ENCODE peak calls at places on chromosomes 12 and 14, in seven cellular contexts. W is neural progenitor cell; V is uterus; K is CD8-positive, alpha-beta T cell; F is psoas muscle; C is kidney; O is tibial nerve. P is an unnamed sample. For H3K4me1, the result is how much of the 10 kb centered on the place peaks cover.

GRCh38 chr12:113667095-113667494 is 195.4 kb upstream of the LHX5 start:
- DNase-seq in W (no peak), V (no peak), K (no peak), F (no peak), C (no peak), O (no peak), P (no peak)

GRCh38 chr12:67096533-67097318 is 172.4 kb upstream of the CAND1 start:
- DNase-seq in W (no peak), V (no peak), K (no peak), F (no peak), C (no peak), O (no peak), P (no peak)

GRCh38 chr14:35365130-35366047 is 39.2 kb downstream of the NFKBIA start:
- DNase-seq in W (no peak), V (peak), K (peak), F (peak), C (peak), O (peak), P (peak)

GRCh38 chr12:132766380-132767085 is 4.9 kb upstream of the ANKLE2 start:
- DNase-seq in W (no peak), V (no peak), K (no peak), F (peak), C (peak), O (peak), P (peak)

GRCh38 chr14:93788557-93789365 is 476 bp upstream of the PRIMA1 start:
- DNase-seq in W (peak), V (peak), K (no peak), F (peak), C (no peak), O (no peak), P (no peak)

GRCh38 chr14:75959031-75959430 is 22.8 kb downstream of the TGFB3 start:
- DNase-seq in W (no peak), V (no peak), K (no peak), F (no peak), C (no peak), O (no peak), P (no peak)

GRCh38 chr12:48794870-48795269 is 6.0 kb upstream of the ADCY6 start:
- DNase-seq in W (no peak), V (no peak), K (no peak), F (no peak), C (no peak), O (no peak), P (no peak)

GRCh38 chr14:78612666-78613065 is 442.5 kb downstream of the NRXN3 start:
- DNase-seq in W (no peak), V (no peak), K (no peak), F (no peak), C (no peak), O (no peak), P (no peak)

GRCh38 chr14:59055439-59056045 is 132.9 kb upstream of the DAAM1 start:
- DNase-seq in W (peak), V (no peak), K (no peak), F (no peak), C (no peak), O (peak), P (no peak)

GRCh38 chr14:92603309-92604257 is 90.0 kb downstream of the RIN3 start:
- DNase-seq in W (peak), V (no peak), K (peak), F (no peak), C (no peak), O (no peak), P (peak)

GRCh38 chr14:104972301-104973211 is 5.6 kb downstream of the AHNAK2 start:
- DNase-seq in W (no peak), V (peak), K (no peak), F (peak), C (peak), O (peak), P (peak)

GRCh38 chr14:33849455-33849801 is 101.4 kb downstream of the EGLN3 start:
- DNase-seq in W (no peak), V (no peak), K (no peak), F (no peak), C (no peak), O (no peak), P (no peak)

GRCh38 chr14:53310412-53310811 is 157.3 kb upstream of the DDHD1 start:
- DNase-seq in W (no peak), V (no peak), K (no peak), F (no peak), C (no peak), O (no peak), P (no peak)

GRCh38 chr12:31324116-31324844 is 1.7 kb downstream of the SINHCAF start:
- DNase-seq in W (peak), V (peak), K (peak), F (peak), C (peak), O (peak), P (peak)

GRCh38 chr14:99601301-99601945 is 2.6 kb downstream of the CCDC85C start:
- DNase-seq in W (no peak), V (no peak), K (no peak), F (no peak), C (no peak), O (no peak), P (no peak)

GRCh38 chr14:71209888-71210287 is 302.6 kb downstream of the PCNX1 start:
- DNase-seq in W (no peak), V (no peak), K (no peak), F (no peak), C (no peak), O (no peak), P (no peak)

GRCh38 chr12:43856932-43857331 is 21.1 kb downstream of the TMEM117 start:
- DNase-seq in W (no peak), V (no peak), K (no peak), F (no peak), C (no peak), O (no peak), P (no peak)

GRCh38 chr12:51217968-51218606 is at the start of gene POU6F1:
- DNase-seq in W (peak), V (peak), K (peak), F (peak), C (peak), O (peak), P (peak)

DNA sequence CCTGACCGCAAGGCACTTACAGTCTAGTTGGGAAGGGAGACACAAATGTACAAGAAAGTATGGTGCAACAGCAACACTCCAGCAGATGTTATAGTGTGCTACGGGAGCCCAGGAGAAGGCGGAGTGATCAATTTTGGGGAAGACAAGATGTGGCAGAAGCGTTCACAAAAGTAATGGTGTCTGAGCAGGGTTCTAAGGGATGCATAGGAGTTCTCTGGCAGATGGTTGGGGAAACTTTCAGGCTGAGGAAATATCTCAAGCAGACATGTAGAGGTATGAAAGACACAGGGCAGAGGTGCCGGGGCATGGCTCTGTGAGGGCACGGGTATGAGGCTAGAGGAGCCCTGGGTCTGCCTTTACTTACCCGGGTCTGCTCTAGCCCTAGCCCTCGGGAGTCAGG is 5.1 kb upstream of the TNFRSF1A start:
- DNase-seq in W (no peak), V (no peak), K (no peak), F (no peak), C (no peak), O (no peak), P (no peak)
- H3K4me1 ChIP-seq in W (under half), V (under half), K (under half), F (under half), C (under half), O (under half), P (half or more)

GRCh38 chr12:53551889-53552291 is 44.6 kb upstream of the NPFF start:
- DNase-seq in W (peak), V (no peak), K (no peak), F (no peak), C (no peak), O (no peak), P (no peak)
- H3K4me3 ChIP-seq in W (no peak), V (no peak), K (no peak), F (no peak), C (no peak), O (no peak), P (no peak)

GRCh38 chr12:80711866-80712265 is 4.4 kb downstream of the MYF6 start:
- DNase-seq in W (no peak), V (no peak), K (no peak), F (no peak), C (no peak), O (no peak), P (no peak)
- H3K4me1 ChIP-seq in W (under half), V (under half), K (under half), F (under half), C (under half), O (under half), P (under half)

GRCh38 chr12:100453953-100454352 is 19.7 kb upstream of the NR1H4 start:
- DNase-seq in W (no peak), V (no peak), K (no peak), F (no peak), C (no peak), O (no peak), P (no peak)

GRCh38 chr12:100458191-100458590 is 15.5 kb upstream of the NR1H4 start:
- DNase-seq in W (no peak), V (no peak), K (no peak), F (no peak), C (no peak), O (no peak), P (no peak)

GRCh38 chr12:100460702-100461101 is 13.0 kb upstream of the NR1H4 start:
- DNase-seq in W (peak), V (no peak), K (no peak), F (no peak), C (no peak), O (no peak), P (no peak)

GRCh38 chr12:100450726-100451125 is 22.9 kb upstream of the NR1H4 start:
- DNase-seq in W (no peak), V (no peak), K (no peak), F (no peak), C (no peak), O (no peak), P (no peak)

GRCh38 chr12:100455896-100456295 is 17.8 kb upstream of the NR1H4 start:
- DNase-seq in W (no peak), V (no peak), K (no peak), F (no peak), C (no peak), O (no peak), P (no peak)
- H3K4me3 ChIP-seq in W (no peak), V (no peak), K (no peak), F (no peak), C (no peak), O (no peak), P (no peak)

DNA sequence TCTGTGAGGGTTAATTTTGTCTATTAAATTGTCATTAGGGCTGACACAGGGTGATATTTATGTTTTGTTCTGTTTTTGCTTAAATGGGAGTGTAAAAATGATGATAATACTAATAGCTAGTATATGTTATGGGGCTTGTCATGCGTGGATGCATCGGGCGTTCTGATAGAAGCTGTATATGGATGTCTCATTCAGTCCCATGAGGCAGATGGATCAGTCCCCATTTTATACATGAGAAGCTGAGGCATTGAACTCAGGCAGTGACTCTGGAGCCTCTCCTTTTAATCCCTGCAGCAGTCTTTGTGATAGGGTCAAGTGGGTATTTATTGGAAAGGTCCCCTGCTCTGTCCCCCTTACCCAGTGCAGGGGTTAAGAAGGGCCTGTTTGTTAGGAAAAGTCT is 46.1 kb downstream of the ELK3 start:
- DNase-seq in W (no peak), V (no peak), K (no peak), F (no peak), C (no peak), O (no peak), P (no peak)
- H3K4me1 ChIP-seq in W (under half), V (under half), K (half or more), F (under half), C (under half), O (under half), P (half or more)

DNA sequence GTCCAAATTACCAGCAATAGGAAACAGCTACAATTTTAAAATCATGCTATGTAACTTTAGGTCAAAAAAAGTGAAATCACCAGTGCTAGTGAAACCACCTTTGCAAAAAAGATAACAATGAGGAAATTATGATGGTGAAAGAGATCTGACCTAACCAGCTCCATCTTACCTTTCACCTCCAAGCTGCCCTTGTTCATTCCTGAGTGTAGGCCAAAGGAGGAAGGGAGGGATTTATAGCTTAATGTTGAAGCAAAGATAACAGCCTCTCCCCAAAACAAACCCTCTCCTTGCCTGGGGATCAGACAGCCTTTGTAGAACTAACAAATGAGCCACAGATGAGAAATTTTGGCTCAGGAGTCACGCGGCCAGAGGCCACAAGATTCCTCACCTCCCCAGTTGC is 83.1 kb upstream of the EIF5 start:
- DNase-seq in W (no peak), V (peak), K (no peak), F (no peak), C (no peak), O (no peak), P (no peak)
- H3K4me3 ChIP-seq in W (no peak), V (no peak), K (no peak), F (no peak), C (no peak), O (no peak), P (no peak)